ENCODE peak calls at places on chromosomes 2 and 18, in six cellular contexts. P is SK-N-SH, V is PC-3, W is GM23248, T is PC-9, A is GM23338. D is an unnamed sample.
A peak's percentile ranks its signal among the peaks of the same experiment; 100 is the strongest.

GRCh38 chr2:135258193-135258592 is 206.1 kb downstream of the RAB3GAP1 start:
- DNase-seq in A (peak; percentile 28), W (no peak), T (no peak), V (peak; percentile 60), P (no peak), D (no peak)

GRCh38 chr2:121532894-121533293 is 2.2 kb downstream of the RNU4ATAC start:
- DNase-seq in A (no peak), T (peak; percentile 9), W (no peak), P (no peak), V (peak; percentile 47), D (peak; percentile 88)

GRCh38 chr2:46535360-46535759 is 56.0 kb downstream of the TMEM247 start:
- DNase-seq in T (no peak), V (no peak), A (no peak), W (no peak), P (no peak), D (peak; percentile 79)

GRCh38 chr2:237492137-237492890 is 5.3 kb downstream of the MLPH start:
- DNase-seq in W (no peak), T (no peak), A (no peak), P (no peak), V (peak; percentile 18), D (no peak)

GRCh38 chr18:29383311-29384273 is 1206.7 kb upstream of the CDH2 start:
- DNase-seq in T (no peak), V (peak; percentile 24), P (no peak), W (no peak), A (no peak), D (peak; percentile 86)

GRCh38 chr18:75244336-75244735 is 33.7 kb downstream of the TSHZ1 start:
- DNase-seq in W (no peak), A (peak; percentile 62), V (peak; percentile 6), T (no peak), P (peak; percentile 77), D (no peak)

GRCh38 chr2:118062048-118062447 is 26.2 kb upstream of the INSIG2 start:
- DNase-seq in A (no peak), P (no peak), V (no peak), T (no peak), W (peak; percentile 73), D (no peak)

GRCh38 chr2:216781709-216782108 is 78.2 kb downstream of the TNP1 start:
- DNase-seq in T (no peak), V (no peak), A (no peak), W (no peak), P (no peak), D (no peak)

GRCh38 chr2:203830294-203831055 is 37.1 kb upstream of the CTLA4 start:
- DNase-seq in P (no peak), A (no peak), T (no peak), W (no peak), V (no peak), D (no peak)

GRCh38 chr2:45237850-45238542 is 228.7 kb upstream of the SIX2 start:
- DNase-seq in W (peak; percentile 97), V (peak; percentile 99), T (peak; percentile 87), A (no peak), P (no peak), D (peak; percentile 47)

GRCh38 chr18:48957136-48957535 is 6.4 kb upstream of the SMAD7 start:
- DNase-seq in V (no peak), T (no peak), W (peak; percentile 92), A (no peak), P (no peak), D (no peak)

GRCh38 chr18:68960355-68960754 is 162.5 kb downstream of the CCDC102B start:
- DNase-seq in T (no peak), P (no peak), W (no peak), V (no peak), A (no peak), D (no peak)

GRCh38 chr2:27407798-27408491 is 1.4 kb downstream of the PPM1G start:
- DNase-seq in V (peak; percentile 72), P (peak; percentile 85), W (peak; percentile 79), A (peak; percentile 94), T (peak; percentile 25), D (no peak)

GRCh38 chr18:63195410-63196159 is 124.0 kb downstream of the BCL2 start:
- DNase-seq in W (no peak), T (no peak), A (no peak), V (no peak), P (no peak), D (no peak)

GRCh38 chr2:127358971-127359370 is 28.8 kb downstream of the MAP3K2 start:
- DNase-seq in A (no peak), T (no peak), V (no peak), W (no peak), P (no peak), D (no peak)

GRCh38 chr2:127361929-127362328 is 25.8 kb downstream of the MAP3K2 start:
- DNase-seq in A (no peak), P (no peak), W (peak; percentile 37), T (no peak), V (peak; percentile 13), D (no peak)

GRCh38 chr2:127358044-127358443 is 29.7 kb downstream of the MAP3K2 start:
- DNase-seq in W (no peak), P (no peak), T (no peak), V (peak; percentile 75), A (no peak), D (no peak)

GRCh38 chr2:127359520-127359919 is 28.3 kb downstream of the MAP3K2 start:
- DNase-seq in W (no peak), P (no peak), A (peak; percentile 45), T (no peak), V (no peak), D (no peak)

GRCh38 chr2:127360242-127360641 is 27.5 kb downstream of the MAP3K2 start:
- DNase-seq in V (no peak), A (no peak), P (no peak), W (no peak), T (no peak), D (no peak)
- H3K9me2 ChIP-seq in V (no peaks in the 10 kb centered on the region), A (no peaks in the 10 kb centered on the region), P (no peaks in the 10 kb centered on the region), W (no peaks in the 10 kb centered on the region), T (no peaks in the 10 kb centered on the region), D (no peaks in the 10 kb centered on the region)

GRCh38 chr2:127508025-127508620 is 18.2 kb downstream of the IWS1 start:
- DNase-seq in V (no peak), P (no peak), T (no peak), W (peak; percentile 63), A (no peak), D (no peak)
- H3F3A ChIP-seq in V (peaks cover 6% of the 10 kb centered on the region), P (peaks cover 42% of the 10 kb centered on the region), T (peaks cover 44% of the 10 kb centered on the region), W (peaks cover 55% of the 10 kb centered on the region), A (peaks cover 2% of the 10 kb centered on the region), D (no peaks in the 10 kb centered on the region)

DNA sequence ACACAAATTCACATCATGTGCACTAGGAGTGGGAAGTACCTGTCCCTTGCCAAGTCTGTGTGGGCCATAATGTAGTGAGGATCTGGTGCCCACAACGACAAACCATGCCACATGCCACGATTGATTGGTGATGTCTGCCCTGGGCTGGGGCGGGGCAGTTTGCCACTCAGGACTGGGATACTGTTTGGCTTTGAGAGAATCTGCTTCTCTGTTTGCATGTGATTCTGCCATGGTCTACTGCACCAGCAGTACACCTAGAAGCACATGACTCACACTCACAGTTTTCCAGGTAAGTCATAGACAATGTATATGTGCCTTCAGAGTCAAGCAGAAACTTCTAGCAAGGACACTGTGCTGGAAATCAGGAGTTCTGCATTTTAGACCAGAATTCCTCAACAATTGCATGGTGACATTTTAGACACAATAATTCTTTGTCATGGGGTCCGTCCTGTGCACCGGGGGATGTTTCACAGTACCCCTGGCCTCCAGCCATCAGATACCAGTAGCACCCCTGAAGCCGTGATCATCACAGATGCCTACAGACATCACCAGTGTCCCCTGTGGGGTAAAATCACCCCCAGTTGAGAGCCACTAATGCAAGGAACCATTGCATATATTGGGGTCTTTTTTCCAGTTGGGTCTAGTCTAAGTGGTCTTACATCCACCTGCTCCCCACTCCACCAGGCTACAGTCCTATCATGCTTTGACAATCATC is 278.3 kb downstream of the EIPR1 start:
- DNase-seq in P (no peak), T (no peak), A (no peak), V (no peak), W (no peak), D (no peak)
- H3K4me2 ChIP-seq in P (no peak overlapping the region), T (no peak overlapping the region), A (no peak overlapping the region), V (no peak overlapping the region), W (no peak overlapping the region), D (no peak overlapping the region)

DNA sequence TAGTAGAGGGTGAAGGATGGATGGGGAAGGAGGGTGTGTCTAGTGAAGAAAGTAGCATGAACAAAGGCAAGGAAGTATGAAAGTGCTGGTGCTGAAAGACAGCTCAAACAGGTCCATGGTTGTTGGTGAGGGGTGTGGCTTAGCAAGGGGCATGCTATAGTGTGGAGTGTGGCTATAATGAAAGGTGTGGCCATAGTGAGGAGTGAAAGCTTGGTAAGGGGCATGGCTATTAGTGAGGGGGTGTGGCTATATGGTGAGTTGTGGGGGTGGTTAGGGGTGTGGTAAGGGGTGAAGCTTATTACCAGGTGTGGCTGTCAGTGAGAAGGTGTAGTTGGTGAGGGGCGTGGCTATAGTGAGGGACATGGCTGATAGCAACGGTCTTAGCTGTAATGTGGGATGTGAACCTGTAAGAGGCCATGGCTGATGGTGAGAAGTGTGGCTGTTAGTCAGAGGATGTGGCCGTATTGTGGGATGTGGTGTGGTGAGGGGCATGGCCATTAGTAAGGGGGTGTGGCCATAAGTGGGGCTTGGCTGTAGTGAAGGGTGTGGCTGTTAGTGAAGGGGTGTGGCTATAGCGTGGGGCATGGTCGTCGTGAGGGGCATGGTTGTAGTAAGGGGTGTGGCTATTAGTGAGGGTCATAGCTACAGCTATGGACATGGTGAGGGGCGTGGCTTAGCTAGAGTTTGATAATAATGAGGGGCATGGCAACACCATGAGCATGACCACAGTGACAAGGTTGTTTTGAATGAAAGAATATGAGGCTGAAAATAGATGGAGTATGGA is 549.6 kb downstream of the FBXO15 start:
- DNase-seq in W (no peak), V (peak; percentile 11), A (peak; percentile 33), T (no peak), P (no peak), D (no peak)
- H3K9me2 ChIP-seq in W (no peaks in the 10 kb centered on the region), V (no peaks in the 10 kb centered on the region), A (no peaks in the 10 kb centered on the region), T (no peaks in the 10 kb centered on the region), P (no peaks in the 10 kb centered on the region), D (no peaks in the 10 kb centered on the region)

DNA sequence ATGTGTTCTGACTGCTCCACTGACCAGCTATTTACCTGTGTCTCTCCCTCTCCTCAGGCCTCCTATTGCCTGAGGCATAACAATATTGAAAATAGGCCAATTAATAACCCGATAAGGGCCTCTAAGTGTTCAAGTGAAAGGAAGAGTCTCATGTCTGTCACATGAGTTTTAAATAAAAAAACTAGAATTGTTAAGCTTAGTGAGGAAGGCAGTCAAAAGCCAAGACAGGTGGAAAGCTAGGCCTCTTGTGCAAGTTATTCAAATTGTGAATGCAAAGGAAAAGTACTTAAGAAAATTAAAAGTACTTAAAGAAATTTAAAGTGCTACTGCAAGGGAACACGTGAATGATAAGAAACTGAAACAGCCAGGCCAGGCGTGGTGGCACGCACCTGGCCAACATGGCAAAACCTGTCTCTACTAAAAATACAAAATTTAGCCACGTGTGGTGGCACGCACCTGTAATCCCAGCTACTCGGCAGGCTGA is 44.9 kb upstream of the TAF4B start:
- DNase-seq in P (no peak), W (no peak), A (no peak), T (no peak), V (no peak), D (peak; percentile 92)
- H3F3A ChIP-seq in P (no peaks in the 10 kb centered on the region), W (no peaks in the 10 kb centered on the region), A (no peaks in the 10 kb centered on the region), T (no peaks in the 10 kb centered on the region), V (no peaks in the 10 kb centered on the region), D (peaks cover 38% of the 10 kb centered on the region)